ENCODE peak calls at places on chromosomes 12 and 14, in ten cellular contexts. One of them, this sample, is unnamed.

GRCh38 chr14:72962829-72963312 is 36.6 kb downstream of the DCAF4 start:
- DNase-seq in neural crest cell: no peak
- DNase-seq in mesothelial cell of epicardium: no peak
- DNase-seq in GM10248: no peak
- DNase-seq in fibroblast of the aortic adventitia: peak; percentile 90
- DNase-seq in AG10803: peak; percentile 79
- DNase-seq in HFF-Myc: peak; percentile 73
- DNase-seq in cardiac muscle cell: no peak
- DNase-seq in BE2C: peak; percentile 59
- DNase-seq in PC-3: peak; percentile 91
- DNase-seq in this sample: no peak

GRCh38 chr12:115941362-115941761 is 336.1 kb downstream of the MED13L start:
- DNase-seq in HFF-Myc: no peak
- DNase-seq in PC-3: peak; percentile 42
- DNase-seq in GM10248: no peak
- DNase-seq in neural crest cell: no peak
- DNase-seq in fibroblast of the aortic adventitia: peak; percentile 37
- DNase-seq in AG10803: no peak
- DNase-seq in cardiac muscle cell: no peak
- DNase-seq in mesothelial cell of epicardium: no peak
- DNase-seq in BE2C: no peak
- DNase-seq in this sample: no peak

GRCh38 chr14:100902792-100903191 is 730 bp downstream of the RTL1 start:
- DNase-seq in mesothelial cell of epicardium: no peak
- DNase-seq in cardiac muscle cell: peak; percentile 41
- DNase-seq in AG10803: no peak
- DNase-seq in BE2C: peak; percentile 62
- DNase-seq in PC-3: no peak
- DNase-seq in neural crest cell: no peak
- DNase-seq in HFF-Myc: no peak
- DNase-seq in GM10248: no peak
- DNase-seq in fibroblast of the aortic adventitia: no peak
- DNase-seq in this sample: no peak

GRCh38 chr12:62757048-62757447 is 177.9 kb downstream of the PPM1H start:
- DNase-seq in PC-3: no peak
- DNase-seq in cardiac muscle cell: no peak
- DNase-seq in mesothelial cell of epicardium: no peak
- DNase-seq in AG10803: no peak
- DNase-seq in BE2C: no peak
- DNase-seq in neural crest cell: no peak
- DNase-seq in fibroblast of the aortic adventitia: no peak
- DNase-seq in HFF-Myc: no peak
- DNase-seq in GM10248: no peak
- DNase-seq in this sample: no peak

GRCh38 chr12:53399896-53400295 is 19.9 kb downstream of the SP1 start:
- DNase-seq in mesothelial cell of epicardium: no peak
- DNase-seq in HFF-Myc: no peak
- DNase-seq in fibroblast of the aortic adventitia: no peak
- DNase-seq in GM10248: no peak
- DNase-seq in AG10803: no peak
- DNase-seq in PC-3: no peak
- DNase-seq in cardiac muscle cell: no peak
- DNase-seq in neural crest cell: no peak
- DNase-seq in BE2C: no peak
- DNase-seq in this sample: no peak

GRCh38 chr14:84036863-84037262 is 1493.1 kb upstream of the FLRT2 start:
- DNase-seq in mesothelial cell of epicardium: no peak
- DNase-seq in HFF-Myc: peak; percentile 27
- DNase-seq in neural crest cell: no peak
- DNase-seq in AG10803: peak; percentile 28
- DNase-seq in cardiac muscle cell: no peak
- DNase-seq in PC-3: peak; percentile 3
- DNase-seq in GM10248: no peak
- DNase-seq in fibroblast of the aortic adventitia: no peak
- DNase-seq in BE2C: no peak
- DNase-seq in this sample: no peak

GRCh38 chr12:43009307-43009706 is 419.8 kb upstream of the PRICKLE1 start:
- DNase-seq in HFF-Myc: no peak
- DNase-seq in BE2C: peak; percentile 27
- DNase-seq in GM10248: no peak
- DNase-seq in fibroblast of the aortic adventitia: peak; percentile 25
- DNase-seq in AG10803: no peak
- DNase-seq in neural crest cell: no peak
- DNase-seq in cardiac muscle cell: peak; percentile 52
- DNase-seq in PC-3: no peak
- DNase-seq in mesothelial cell of epicardium: no peak
- DNase-seq in this sample: no peak

GRCh38 chr12:96228566-96229248 is 34.5 kb downstream of the ELK3 start:
- DNase-seq in cardiac muscle cell: no peak
- DNase-seq in AG10803: no peak
- DNase-seq in PC-3: no peak
- DNase-seq in fibroblast of the aortic adventitia: no peak
- DNase-seq in mesothelial cell of epicardium: no peak
- DNase-seq in neural crest cell: no peak
- DNase-seq in HFF-Myc: no peak
- DNase-seq in GM10248: no peak
- DNase-seq in BE2C: no peak
- DNase-seq in this sample: no peak

GRCh38 chr14:106185837-106186233 is 659.5 kb downstream of the TMEM121 start:
- DNase-seq in fibroblast of the aortic adventitia: no peak
- DNase-seq in AG10803: no peak
- DNase-seq in mesothelial cell of epicardium: no peak
- DNase-seq in BE2C: peak; percentile 16
- DNase-seq in GM10248: no peak
- DNase-seq in PC-3: no peak
- DNase-seq in cardiac muscle cell: no peak
- DNase-seq in neural crest cell: no peak
- DNase-seq in HFF-Myc: no peak
- DNase-seq in this sample: no peak

GRCh38 chr12:107622005-107622404 is 63.6 kb upstream of the PWP1 start:
- DNase-seq in neural crest cell: peak; percentile 21
- DNase-seq in PC-3: peak; percentile 49
- DNase-seq in mesothelial cell of epicardium: no peak
- DNase-seq in cardiac muscle cell: no peak
- DNase-seq in fibroblast of the aortic adventitia: peak; percentile 26
- DNase-seq in AG10803: peak; percentile 6
- DNase-seq in HFF-Myc: no peak
- DNase-seq in GM10248: peak; percentile 31
- DNase-seq in BE2C: peak; percentile 23
- DNase-seq in this sample: peak; percentile 28

GRCh38 chr14:77142289-77142814 is 761 bp upstream of the ZDHHC22 start:
- DNase-seq in cardiac muscle cell: no peak
- DNase-seq in neural crest cell: no peak
- DNase-seq in HFF-Myc: no peak
- DNase-seq in GM10248: no peak
- DNase-seq in BE2C: no peak
- DNase-seq in fibroblast of the aortic adventitia: no peak
- DNase-seq in PC-3: no peak
- DNase-seq in mesothelial cell of epicardium: no peak
- DNase-seq in AG10803: no peak
- DNase-seq in this sample: no peak

GRCh38 chr14:104706733-104707628 is 17.0 kb upstream of the ADSS1 start:
- DNase-seq in BE2C: peak; percentile 65
- DNase-seq in mesothelial cell of epicardium: no peak
- DNase-seq in AG10803: no peak
- DNase-seq in neural crest cell: no peak
- DNase-seq in fibroblast of the aortic adventitia: no peak
- DNase-seq in GM10248: no peak
- DNase-seq in HFF-Myc: no peak
- DNase-seq in cardiac muscle cell: no peak
- DNase-seq in PC-3: no peak
- DNase-seq in this sample: no peak

GRCh38 chr12:44317651-44318126 is 481.8 kb downstream of the TMEM117 start:
- DNase-seq in PC-3: peak; percentile 57
- DNase-seq in cardiac muscle cell: peak; percentile 49
- DNase-seq in HFF-Myc: peak; percentile 10
- DNase-seq in BE2C: peak; percentile 17
- DNase-seq in fibroblast of the aortic adventitia: peak; percentile 15
- DNase-seq in neural crest cell: no peak
- DNase-seq in GM10248: peak; percentile 22
- DNase-seq in AG10803: peak; percentile 38
- DNase-seq in mesothelial cell of epicardium: no peak
- DNase-seq in this sample: peak; percentile 20

GRCh38 chr14:67187210-67187609 is 2.0 kb upstream of the GARIN2 start:
- DNase-seq in BE2C: no peak
- DNase-seq in GM10248: no peak
- DNase-seq in cardiac muscle cell: no peak
- DNase-seq in PC-3: peak; percentile 97
- DNase-seq in mesothelial cell of epicardium: no peak
- DNase-seq in fibroblast of the aortic adventitia: peak; percentile 77
- DNase-seq in neural crest cell: no peak
- DNase-seq in HFF-Myc: peak; percentile 62
- DNase-seq in AG10803: peak; percentile 72
- DNase-seq in this sample: no peak

GRCh38 chr12:40105265-40105514 is 691 bp downstream of the SLC2A13 start:
- DNase-seq in AG10803: peak; percentile 27
- DNase-seq in PC-3: peak; percentile 26
- DNase-seq in neural crest cell: peak; percentile 49
- DNase-seq in BE2C: no peak
- DNase-seq in HFF-Myc: no peak
- DNase-seq in fibroblast of the aortic adventitia: peak; percentile 20
- DNase-seq in mesothelial cell of epicardium: no peak
- DNase-seq in GM10248: no peak
- DNase-seq in cardiac muscle cell: no peak
- DNase-seq in this sample: no peak

GRCh38 chr14:101320386-101320785 is 240.9 kb upstream of the DIO3 start:
- DNase-seq in PC-3: no peak
- DNase-seq in GM10248: no peak
- DNase-seq in HFF-Myc: no peak
- DNase-seq in fibroblast of the aortic adventitia: no peak
- DNase-seq in AG10803: no peak
- DNase-seq in cardiac muscle cell: no peak
- DNase-seq in neural crest cell: no peak
- DNase-seq in BE2C: no peak
- DNase-seq in mesothelial cell of epicardium: no peak
- DNase-seq in this sample: no peak

GRCh38 chr12:727321-727720 is 25.1 kb upstream of the WNK1 start:
- DNase-seq in fibroblast of the aortic adventitia: no peak
- DNase-seq in mesothelial cell of epicardium: no peak
- DNase-seq in HFF-Myc: no peak
- DNase-seq in neural crest cell: no peak
- DNase-seq in AG10803: peak; percentile 23
- DNase-seq in PC-3: no peak
- DNase-seq in cardiac muscle cell: no peak
- DNase-seq in BE2C: no peak
- DNase-seq in GM10248: no peak
- DNase-seq in this sample: no peak

GRCh38 chr14:74207943-74208342 is 31.3 kb upstream of the VSX2 start:
- DNase-seq in AG10803: no peak
- DNase-seq in cardiac muscle cell: no peak
- DNase-seq in BE2C: no peak
- DNase-seq in mesothelial cell of epicardium: no peak
- DNase-seq in GM10248: no peak
- DNase-seq in PC-3: peak; percentile 38
- DNase-seq in fibroblast of the aortic adventitia: no peak
- DNase-seq in HFF-Myc: no peak
- DNase-seq in neural crest cell: no peak
- DNase-seq in this sample: no peak
- TF ChIP-seq CTCF in AG10803: peak; percentile 17
- TF ChIP-seq CTCF in cardiac muscle cell: peak; percentile 3
- TF ChIP-seq CTCF in BE2C: peak; percentile 32
- TF ChIP-seq CTCF in mesothelial cell of epicardium: no peak
- TF ChIP-seq CTCF in GM10248: no peak
- TF ChIP-seq CTCF in PC-3: peak; percentile 64
- TF ChIP-seq CTCF in fibroblast of the aortic adventitia: no peak
- TF ChIP-seq CTCF in HFF-Myc: peak; percentile 16
- TF ChIP-seq CTCF in neural crest cell: peak; percentile 28
- TF ChIP-seq CTCF in this sample: peak; percentile 18

GRCh38 chr12:16189849-16190248 is 87.6 kb downstream of the SLC15A5 start:
- DNase-seq in BE2C: no peak
- DNase-seq in cardiac muscle cell: peak; percentile 58
- DNase-seq in GM10248: no peak
- DNase-seq in AG10803: peak; percentile 16
- DNase-seq in HFF-Myc: no peak
- DNase-seq in mesothelial cell of epicardium: no peak
- DNase-seq in fibroblast of the aortic adventitia: peak; percentile 61
- DNase-seq in PC-3: peak; percentile 68
- DNase-seq in neural crest cell: no peak
- DNase-seq in this sample: no peak
- TF ChIP-seq CTCF in BE2C: peak; percentile 35
- TF ChIP-seq CTCF in cardiac muscle cell: peak; percentile 62
- TF ChIP-seq CTCF in GM10248: no peak
- TF ChIP-seq CTCF in AG10803: peak; percentile 34
- TF ChIP-seq CTCF in HFF-Myc: no peak
- TF ChIP-seq CTCF in mesothelial cell of epicardium: no peak
- TF ChIP-seq CTCF in fibroblast of the aortic adventitia: peak; percentile 50
- TF ChIP-seq CTCF in PC-3: peak; percentile 73
- TF ChIP-seq CTCF in neural crest cell: peak; percentile 57
- TF ChIP-seq CTCF in this sample: peak; percentile 26

DNA sequence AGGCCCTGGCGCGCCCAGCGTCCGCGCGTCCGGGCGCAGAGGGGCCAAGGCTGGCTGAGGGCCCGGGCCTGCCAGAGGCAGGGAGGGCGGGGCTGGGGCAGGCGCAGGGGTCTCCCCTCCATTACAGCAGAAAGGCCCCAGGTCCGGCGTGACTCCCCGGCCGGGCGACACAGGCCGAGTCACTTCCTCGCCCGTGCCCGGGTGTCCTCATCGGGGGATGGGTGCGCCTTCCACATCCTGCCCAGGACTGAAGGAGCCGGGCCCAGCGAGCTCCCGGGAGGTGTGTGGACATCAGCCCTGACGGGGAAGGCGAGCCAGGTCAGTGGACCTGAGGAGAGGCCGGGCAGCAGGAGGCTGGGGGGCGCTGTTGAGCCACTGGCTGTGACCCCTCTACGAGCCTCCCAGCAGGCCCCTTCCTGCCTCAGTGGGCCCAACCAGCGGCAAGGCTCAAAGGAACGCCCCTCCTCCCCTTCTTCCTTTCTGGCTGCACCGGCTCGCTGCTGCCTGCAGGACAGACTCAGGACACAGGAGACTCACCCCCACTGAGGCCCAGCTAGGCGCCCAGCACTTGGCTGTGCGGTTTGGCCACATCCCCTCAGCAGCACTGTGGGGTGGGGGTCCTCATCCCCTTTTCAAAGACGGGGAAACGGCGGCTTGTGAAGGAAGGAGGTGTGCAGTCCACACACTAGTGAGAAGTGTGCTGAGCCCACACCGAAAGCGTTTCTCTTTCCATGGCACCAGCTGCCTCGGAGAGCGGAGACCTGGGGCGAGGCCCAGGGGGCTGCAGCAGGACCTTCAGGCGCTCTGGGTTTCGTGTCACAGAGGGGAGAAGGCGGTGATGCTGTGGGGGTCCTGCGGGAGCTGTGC is 606 bp downstream of the TNFAIP2 start:
- DNase-seq in neural crest cell: no peak
- DNase-seq in HFF-Myc: no peak
- DNase-seq in mesothelial cell of epicardium: peak; percentile 46
- DNase-seq in GM10248: no peak
- DNase-seq in cardiac muscle cell: no peak
- DNase-seq in fibroblast of the aortic adventitia: peak; percentile 34
- DNase-seq in AG10803: peak; percentile 48
- DNase-seq in BE2C: no peak
- DNase-seq in PC-3: peak; percentile 44
- DNase-seq in this sample: no peak
- TF ChIP-seq CTCF in neural crest cell: peak; percentile 34
- TF ChIP-seq CTCF in HFF-Myc: peak; percentile 40
- TF ChIP-seq CTCF in mesothelial cell of epicardium: peak; percentile 18
- TF ChIP-seq CTCF in GM10248: peak; percentile 49
- TF ChIP-seq CTCF in cardiac muscle cell: peak; percentile 49
- TF ChIP-seq CTCF in fibroblast of the aortic adventitia: peak; percentile 54
- TF ChIP-seq CTCF in AG10803: peak; percentile 45
- TF ChIP-seq CTCF in BE2C: peak; percentile 3
- TF ChIP-seq CTCF in PC-3: peak; percentile 59
- TF ChIP-seq CTCF in this sample: peak; percentile 49

GRCh38 chr12:124656214-124656516 is 88.8 kb upstream of the NCOR2 start:
- DNase-seq in GM10248: no peak
- DNase-seq in mesothelial cell of epicardium: no peak
- DNase-seq in HFF-Myc: no peak
- DNase-seq in neural crest cell: no peak
- DNase-seq in BE2C: no peak
- DNase-seq in cardiac muscle cell: no peak
- DNase-seq in PC-3: no peak
- DNase-seq in fibroblast of the aortic adventitia: no peak
- DNase-seq in AG10803: no peak
- DNase-seq in this sample: no peak
- TF ChIP-seq CTCF in GM10248: no peak
- TF ChIP-seq CTCF in mesothelial cell of epicardium: no peak
- TF ChIP-seq CTCF in HFF-Myc: peak; percentile 22
- TF ChIP-seq CTCF in neural crest cell: no peak
- TF ChIP-seq CTCF in BE2C: peak; percentile 33
- TF ChIP-seq CTCF in cardiac muscle cell: no peak
- TF ChIP-seq CTCF in PC-3: no peak
- TF ChIP-seq CTCF in fibroblast of the aortic adventitia: peak; percentile 9
- TF ChIP-seq CTCF in AG10803: no peak
- TF ChIP-seq CTCF in this sample: no peak